ENCODE peak calls at places on chromosomes 11 and 22, in four cellular contexts. L is spleen, Z is coronary artery, W is psoas muscle. X is an unnamed sample.

GRCh38 chr11:107752954-107753822 is 41.3 kb upstream of the SLN start:
- DNase-seq in L (no peak), Z (no peak), W (no peak), X (no peak)

GRCh38 chr11:107653077-107653476 is 58.8 kb downstream of the SLN start:
- DNase-seq in L (no peak), Z (no peak), W (no peak), X (no peak)

GRCh38 chr22:35777335-35777975 is 59.8 kb downstream of the APOL5 start:
- DNase-seq in L (no peak), Z (no peak), W (no peak), X (no peak)

GRCh38 chr11:112723676-112724075 is 237.5 kb upstream of the NCAM1 start:
- DNase-seq in L (no peak), Z (no peak), W (no peak), X (no peak)

GRCh38 chr22:30602049-30602448 is 4.9 kb upstream of the TCN2 start:
- DNase-seq in L (no peak), Z (no peak), W (no peak), X (no peak)

GRCh38 chr11:116729501-116730240 is 43.1 kb downstream of the BUD13 start:
- DNase-seq in L (peak), Z (no peak), W (no peak), X (no peak)

GRCh38 chr11:1830500-1831223 is 4.1 kb upstream of the SYT8 start:
- DNase-seq in L (peak), Z (no peak), W (no peak), X (no peak)

GRCh38 chr22:21657361-21658118 is 8.3 kb upstream of the PPIL2 start:
- DNase-seq in L (peak), Z (no peak), W (peak), X (no peak)

GRCh38 chr11:115524572-115524971 is 20.4 kb upstream of the CADM1 start:
- DNase-seq in L (no peak), Z (no peak), W (no peak), X (no peak)

GRCh38 chr11:3107608-3108182 is 50.5 kb upstream of the CARS1 start:
- DNase-seq in L (no peak), Z (no peak), W (no peak), X (no peak)

GRCh38 chr11:66048525-66049313 is at the start of gene GAL3ST3:
- DNase-seq in L (peak), Z (no peak), W (no peak), X (no peak)

GRCh38 chr22:31891366-31892079 is 52.8 kb upstream of the YWHAH start:
- DNase-seq in L (no peak), Z (no peak), W (no peak), X (no peak)

GRCh38 chr22:25564979-25565677 is 653 bp downstream of the GRK3 start:
- DNase-seq in L (peak), Z (no peak), W (peak), X (no peak)

GRCh38 chr22:30304495-30305244 is 15.4 kb upstream of the CASTOR1 start:
- DNase-seq in L (no peak), Z (no peak), W (no peak), X (no peak)

GRCh38 chr22:30314918-30315317 is 11.8 kb downstream of the TBC1D10A start:
- DNase-seq in L (no peak), Z (no peak), W (no peak), X (no peak)

GRCh38 chr22:35322126-35322525 is 22.4 kb downstream of the TOM1 start:
- DNase-seq in L (no peak), Z (no peak), W (no peak), X (no peak)

GRCh38 chr11:115959098-115959497 is 454.9 kb upstream of the CADM1 start:
- DNase-seq in L (no peak), Z (no peak), W (no peak), X (no peak)

GRCh38 chr11:10540546-10540914 is 457 bp downstream of the RNF141 start:
- DNase-seq in L (no peak), Z (no peak), W (no peak), X (no peak)

GRCh38 chr22:44755956-44756361 is 3.6 kb downstream of the ARHGAP8 start:
- DNase-seq in L (no peak), Z (no peak), W (no peak), X (no peak)
- TF ChIP-seq CTCF in L (no peak), Z (no peak), W (no peak), X (no peak)

GRCh38 chr11:91220476-91221202 is 997.8 kb upstream of the CHORDC1 start:
- DNase-seq in L (no peak), Z (no peak), W (no peak), X (no peak)
- TF ChIP-seq CTCF in L (no peak), Z (no peak), W (no peak), X (no peak)

DNA sequence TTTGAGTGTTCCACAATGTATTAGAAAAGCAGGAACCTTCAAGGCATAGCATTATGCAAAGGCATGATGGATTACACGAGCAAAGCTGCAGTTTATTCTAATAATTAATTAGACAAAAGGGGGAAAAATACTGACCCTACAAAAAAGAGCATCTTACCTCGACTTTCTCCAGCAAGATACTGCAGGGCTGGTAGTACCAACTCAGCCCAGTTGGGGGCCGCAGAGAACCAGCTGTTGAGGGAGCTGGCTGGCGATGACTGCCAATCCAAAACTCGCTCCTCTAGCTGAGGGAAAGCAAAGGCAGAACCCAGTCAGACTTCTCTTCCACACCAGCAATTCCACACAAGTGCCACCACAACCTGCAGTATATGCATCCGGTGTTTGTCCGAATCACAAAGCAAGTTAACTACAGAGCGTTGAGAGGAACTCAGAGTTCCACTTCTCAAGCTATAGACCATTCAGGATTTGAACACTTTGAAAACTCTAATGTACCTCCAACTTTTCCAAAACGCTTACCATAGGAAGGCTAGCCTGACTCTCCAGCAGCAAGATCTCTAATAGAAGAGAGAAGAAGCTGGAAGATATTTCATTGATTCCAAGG is 13.7 kb downstream of the NFRKB start:
- DNase-seq in L (no peak), Z (no peak), W (no peak), X (no peak)
- TF ChIP-seq CTCF in L (no peak), Z (no peak), W (peak), X (peak)

GRCh38 chr11:126114486-126115252 is 52.0 kb upstream of the CDON start:
- DNase-seq in L (peak), Z (no peak), W (no peak), X (no peak)

GRCh38 chr11:126113963-126114362 is 51.3 kb upstream of the CDON start:
- DNase-seq in L (peak), Z (no peak), W (no peak), X (no peak)

GRCh38 chr11:126115253-126115540 is 52.5 kb upstream of the CDON start:
- DNase-seq in L (no peak), Z (no peak), W (peak), X (no peak)

GRCh38 chr11:126113515-126113957 is 50.9 kb upstream of the CDON start:
- DNase-seq in L (peak), Z (peak), W (peak), X (peak)

DNA sequence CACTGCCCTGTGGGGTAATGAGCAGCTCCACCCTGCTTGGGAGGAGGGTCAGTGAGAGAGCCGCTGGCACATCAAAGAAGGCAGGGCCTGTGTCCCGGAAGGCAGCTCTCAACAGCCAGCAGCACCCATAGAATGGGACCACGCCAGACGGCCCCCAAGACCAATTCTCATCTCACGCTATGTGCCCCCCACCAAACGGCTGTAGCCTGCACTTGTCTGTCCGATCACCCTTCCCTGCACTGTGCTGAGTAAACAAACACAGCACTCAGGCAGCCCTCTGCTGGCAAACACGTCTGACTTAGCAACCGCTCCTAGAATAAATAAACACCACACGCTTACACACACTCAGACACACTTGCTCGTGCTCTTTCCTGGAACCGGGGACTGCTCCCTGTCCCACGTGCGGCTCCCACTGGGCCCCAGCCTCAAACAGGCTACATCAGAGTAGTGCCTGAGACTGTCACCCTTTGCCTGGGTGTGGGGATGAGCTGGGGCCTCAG is 53.2 kb upstream of the CDON start:
- DNase-seq in L (peak), Z (peak), W (peak), X (no peak)
- TF ChIP-seq CTCF in L (no peak), Z (peak), W (peak), X (peak)

GRCh38 chr22:43505896-43506295 is 94.1 kb downstream of the MPPED1 start:
- DNase-seq in L (no peak), Z (no peak), W (no peak), X (no peak)

GRCh38 chr22:43504666-43505261 is 93.0 kb downstream of the MPPED1 start:
- DNase-seq in L (no peak), Z (no peak), W (no peak), X (no peak)

GRCh38 chr22:43507235-43507634 is 95.4 kb downstream of the MPPED1 start:
- DNase-seq in L (no peak), Z (no peak), W (no peak), X (no peak)

GRCh38 chr22:43505423-43505822 is 93.6 kb downstream of the MPPED1 start:
- DNase-seq in L (no peak), Z (no peak), W (no peak), X (no peak)

GRCh38 chr22:43506487-43506886 is 94.7 kb downstream of the MPPED1 start:
- DNase-seq in L (no peak), Z (no peak), W (no peak), X (no peak)
- TF ChIP-seq CTCF in L (no peak), Z (no peak), W (no peak), X (no peak)

GRCh38 chr11:7796842-7797241 is at the start of gene OR5P2:
- DNase-seq in L (no peak), Z (no peak), W (no peak), X (no peak)

GRCh38 chr11:7787239-7787638 is 9.5 kb downstream of the OR5P2 start:
- DNase-seq in L (no peak), Z (no peak), W (no peak), X (no peak)

DNA sequence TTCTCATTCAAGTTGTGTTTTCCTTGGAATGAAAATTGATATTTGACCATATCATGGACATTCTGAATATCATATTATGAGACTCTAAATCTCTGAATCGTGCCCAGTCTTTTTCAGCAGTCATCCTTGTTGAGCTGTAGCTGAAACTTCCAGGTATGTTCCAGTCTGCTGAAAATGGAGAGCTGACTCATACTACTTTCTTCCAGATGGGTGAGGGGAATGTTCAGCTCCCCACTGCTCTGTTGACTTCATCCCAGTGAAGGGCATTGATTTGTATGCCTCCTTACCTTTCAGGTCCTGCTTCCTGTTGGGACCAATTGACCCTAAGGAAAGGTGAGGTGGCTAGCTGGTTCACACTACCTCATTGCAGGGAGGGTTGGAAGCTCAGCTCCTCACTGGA is 3.5 kb downstream of the OR5P2 start:
- DNase-seq in L (no peak), Z (no peak), W (no peak), X (no peak)
- TF ChIP-seq CTCF in L (no peak), Z (no peak), W (no peak), X (no peak)

GRCh38 chr11:43712676-43713075 is 32.1 kb downstream of the HSD17B12 start:
- DNase-seq in L (no peak), Z (no peak), W (no peak), X (no peak)

GRCh38 chr11:43709689-43710088 is 29.2 kb downstream of the HSD17B12 start:
- DNase-seq in L (no peak), Z (no peak), W (no peak), X (no peak)

GRCh38 chr11:43706631-43707030 is 26.1 kb downstream of the HSD17B12 start:
- DNase-seq in L (no peak), Z (no peak), W (no peak), X (no peak)

GRCh38 chr11:43708776-43709175 is 28.2 kb downstream of the HSD17B12 start:
- DNase-seq in L (no peak), Z (no peak), W (no peak), X (no peak)
- TF ChIP-seq CTCF in L (no peak), Z (no peak), W (peak), X (no peak)

GRCh38 chr11:100010393-100010792 is 676.7 kb upstream of the ARHGAP42 start:
- DNase-seq in L (no peak), Z (no peak), W (no peak), X (no peak)
- TF ChIP-seq CTCF in L (no peak), Z (no peak), W (no peak), X (no peak)

GRCh38 chr22:47284360-47284759 is 521.9 kb downstream of the TBC1D22A start:
- DNase-seq in L (no peak), Z (no peak), W (no peak), X (no peak)

GRCh38 chr22:47283616-47284270 is 521.3 kb downstream of the TBC1D22A start:
- DNase-seq in L (no peak), Z (no peak), W (no peak), X (no peak)

GRCh38 chr22:47281126-47282106 is 519.0 kb downstream of the TBC1D22A start:
- DNase-seq in L (no peak), Z (no peak), W (no peak), X (no peak)

GRCh38 chr22:47282851-47283250 is 520.4 kb downstream of the TBC1D22A start:
- DNase-seq in L (no peak), Z (no peak), W (no peak), X (no peak)

GRCh38 chr22:47282366-47282765 is 519.9 kb downstream of the TBC1D22A start:
- DNase-seq in L (no peak), Z (no peak), W (no peak), X (no peak)
- TF ChIP-seq CTCF in L (no peak), Z (no peak), W (no peak), X (no peak)

GRCh38 chr11:85347291-85347690 is 279.9 kb downstream of the DLG2 start:
- DNase-seq in L (no peak), Z (no peak), W (no peak), X (no peak)
- TF ChIP-seq CTCF in L (no peak), Z (no peak), W (no peak), X (no peak)